ENCODE peak calls at places on chromosome 18, in five cellular contexts. One of them, this sample, is unnamed.

GRCh38 chr18:1253825-1254224 is 349.2 kb downstream of the ADCYAP1 start:
- DNase-seq in Jurkat, Clone E6-1: no peak
- DNase-seq in posterior cingulate gyrus: no peak
- DNase-seq in lower leg skin: no peak
- DNase-seq in Kasumi-1: no peak
- DNase-seq in this sample: no peak

GRCh38 chr18:58223717-58224424 is 179.8 kb downstream of the NEDD4L start:
- DNase-seq in Kasumi-1: no peak
- DNase-seq in lower leg skin: peak; percentile 69
- DNase-seq in Jurkat, Clone E6-1: no peak
- DNase-seq in posterior cingulate gyrus: no peak
- DNase-seq in this sample: no peak

GRCh38 chr18:13137939-13138821 is 80.4 kb upstream of the LDLRAD4 start:
- DNase-seq in lower leg skin: peak; percentile 46
- DNase-seq in Kasumi-1: peak; percentile 68
- DNase-seq in posterior cingulate gyrus: no peak
- DNase-seq in Jurkat, Clone E6-1: no peak
- DNase-seq in this sample: no peak

GRCh38 chr18:63681449-63682381 is 20.0 kb upstream of the SERPINB3 start:
- DNase-seq in lower leg skin: no peak
- DNase-seq in Kasumi-1: no peak
- DNase-seq in Jurkat, Clone E6-1: no peak
- DNase-seq in posterior cingulate gyrus: no peak
- DNase-seq in this sample: no peak

GRCh38 chr18:48802543-48803428 is 148.0 kb downstream of the SMAD7 start:
- DNase-seq in Jurkat, Clone E6-1: no peak
- DNase-seq in lower leg skin: no peak
- DNase-seq in Kasumi-1: no peak
- DNase-seq in posterior cingulate gyrus: peak; percentile 96
- DNase-seq in this sample: peak; percentile 16

GRCh38 chr18:9916814-9917213 is 3.0 kb downstream of the VAPA start:
- DNase-seq in lower leg skin: no peak
- DNase-seq in Kasumi-1: no peak
- DNase-seq in Jurkat, Clone E6-1: no peak
- DNase-seq in posterior cingulate gyrus: no peak
- DNase-seq in this sample: no peak

GRCh38 chr18:63138469-63139340 is 180.9 kb downstream of the BCL2 start:
- DNase-seq in Jurkat, Clone E6-1: peak; percentile 57
- DNase-seq in lower leg skin: no peak
- DNase-seq in posterior cingulate gyrus: no peak
- DNase-seq in Kasumi-1: peak; percentile 91
- DNase-seq in this sample: peak; percentile 73

GRCh38 chr18:59484796-59485328 is 125.8 kb upstream of the LMAN1 start:
- DNase-seq in posterior cingulate gyrus: no peak
- DNase-seq in lower leg skin: no peak
- DNase-seq in Jurkat, Clone E6-1: no peak
- DNase-seq in Kasumi-1: no peak
- DNase-seq in this sample: no peak

GRCh38 chr18:63180971-63181376 is 138.6 kb downstream of the BCL2 start:
- DNase-seq in Jurkat, Clone E6-1: no peak
- DNase-seq in lower leg skin: no peak
- DNase-seq in Kasumi-1: no peak
- DNase-seq in posterior cingulate gyrus: peak; percentile 36
- DNase-seq in this sample: no peak

GRCh38 chr18:23900979-23901378 is 113.6 kb upstream of the TTC39C start:
- DNase-seq in Jurkat, Clone E6-1: no peak
- DNase-seq in lower leg skin: no peak
- DNase-seq in Kasumi-1: no peak
- DNase-seq in posterior cingulate gyrus: no peak
- DNase-seq in this sample: peak; percentile 20

GRCh38 chr18:21490745-21491144 is 109.8 kb downstream of the ESCO1 start:
- DNase-seq in Jurkat, Clone E6-1: no peak
- DNase-seq in lower leg skin: no peak
- DNase-seq in Kasumi-1: no peak
- DNase-seq in posterior cingulate gyrus: no peak
- DNase-seq in this sample: no peak

GRCh38 chr18:3579701-3580100 is 129.7 kb downstream of the TGIF1 start:
- DNase-seq in posterior cingulate gyrus: no peak
- DNase-seq in Jurkat, Clone E6-1: no peak
- DNase-seq in Kasumi-1: no peak
- DNase-seq in lower leg skin: no peak
- DNase-seq in this sample: no peak

GRCh38 chr18:42196651-42197050 is 241.6 kb downstream of the PIK3C3 start:
- DNase-seq in posterior cingulate gyrus: no peak
- DNase-seq in Kasumi-1: no peak
- DNase-seq in Jurkat, Clone E6-1: no peak
- DNase-seq in lower leg skin: no peak
- DNase-seq in this sample: no peak

GRCh38 chr18:478679-479078 is 21.8 kb downstream of the COLEC12 start:
- DNase-seq in Kasumi-1: no peak
- DNase-seq in lower leg skin: no peak
- DNase-seq in Jurkat, Clone E6-1: no peak
- DNase-seq in posterior cingulate gyrus: no peak
- DNase-seq in this sample: no peak

GRCh38 chr18:27240383-27240782 is 55.3 kb upstream of the CHST9 start:
- DNase-seq in posterior cingulate gyrus: no peak
- DNase-seq in Jurkat, Clone E6-1: no peak
- DNase-seq in Kasumi-1: no peak
- DNase-seq in lower leg skin: no peak
- DNase-seq in this sample: no peak

GRCh38 chr18:59963229-59963628 is 63.4 kb downstream of the PMAIP1 start:
- DNase-seq in Jurkat, Clone E6-1: no peak
- DNase-seq in lower leg skin: no peak
- DNase-seq in posterior cingulate gyrus: no peak
- DNase-seq in Kasumi-1: no peak
- DNase-seq in this sample: no peak

GRCh38 chr18:57428221-57429150 is 6.7 kb upstream of the ONECUT2 start:
- DNase-seq in Kasumi-1: no peak
- DNase-seq in lower leg skin: no peak
- DNase-seq in posterior cingulate gyrus: peak; percentile 79
- DNase-seq in Jurkat, Clone E6-1: no peak
- DNase-seq in this sample: peak; percentile 38